ENCODE peak calls at places on chromosomes 1 and 21, in eight cellular contexts. One of them, this sample, is unnamed.

GRCh38 chr21:41138711-41139110 is 29.2 kb upstream of the BACE2 start:
- DNase-seq in neural progenitor cell: no peak
- DNase-seq in stimulated activated CD4-positive, alpha-beta T cell treated with anti-CD3 and anti-CD28 coated beads, Interleukin-1b, Interleukin-23, amount 100 ng/mL, for 1 hour: no peak
- DNase-seq in AG09309: no peak
- DNase-seq in epithelial cell of proximal tubule: no peak
- DNase-seq in stomach: no peak
- DNase-seq in substantia nigra: no peak
- DNase-seq in activated CD8-positive, alpha-beta memory T cell treated with anti-CD3 and anti-CD28 coated beads for 4 hours: no peak
- DNase-seq in this sample: no peak

GRCh38 chr1:64199154-64199553 is 4.3 kb upstream of the UBE2U start:
- DNase-seq in neural progenitor cell: no peak
- DNase-seq in stimulated activated CD4-positive, alpha-beta T cell treated with anti-CD3 and anti-CD28 coated beads, Interleukin-1b, Interleukin-23, amount 100 ng/mL, for 1 hour: no peak
- DNase-seq in AG09309: no peak
- DNase-seq in epithelial cell of proximal tubule: no peak
- DNase-seq in stomach: no peak
- DNase-seq in substantia nigra: no peak
- DNase-seq in activated CD8-positive, alpha-beta memory T cell treated with anti-CD3 and anti-CD28 coated beads for 4 hours: no peak
- DNase-seq in this sample: no peak

GRCh38 chr1:208524920-208525319 is 280.7 kb upstream of the PLXNA2 start:
- DNase-seq in neural progenitor cell: no peak
- DNase-seq in stimulated activated CD4-positive, alpha-beta T cell treated with anti-CD3 and anti-CD28 coated beads, Interleukin-1b, Interleukin-23, amount 100 ng/mL, for 1 hour: no peak
- DNase-seq in AG09309: no peak
- DNase-seq in epithelial cell of proximal tubule: no peak
- DNase-seq in stomach: no peak
- DNase-seq in substantia nigra: no peak
- DNase-seq in activated CD8-positive, alpha-beta memory T cell treated with anti-CD3 and anti-CD28 coated beads for 4 hours: no peak
- DNase-seq in this sample: no peak

GRCh38 chr1:204262506-204263239 is 48.9 kb upstream of the GOLT1A start:
- DNase-seq in neural progenitor cell: no peak
- DNase-seq in stimulated activated CD4-positive, alpha-beta T cell treated with anti-CD3 and anti-CD28 coated beads, Interleukin-1b, Interleukin-23, amount 100 ng/mL, for 1 hour: no peak
- DNase-seq in AG09309: no peak
- DNase-seq in epithelial cell of proximal tubule: no peak
- DNase-seq in stomach: no peak
- DNase-seq in substantia nigra: no peak
- DNase-seq in activated CD8-positive, alpha-beta memory T cell treated with anti-CD3 and anti-CD28 coated beads for 4 hours: no peak
- DNase-seq in this sample: no peak

GRCh38 chr1:33626801-33627200 is 154.4 kb downstream of the ZSCAN20 start:
- DNase-seq in neural progenitor cell: no peak
- DNase-seq in stimulated activated CD4-positive, alpha-beta T cell treated with anti-CD3 and anti-CD28 coated beads, Interleukin-1b, Interleukin-23, amount 100 ng/mL, for 1 hour: no peak
- DNase-seq in AG09309: no peak
- DNase-seq in epithelial cell of proximal tubule: no peak
- DNase-seq in stomach: no peak
- DNase-seq in substantia nigra: no peak
- DNase-seq in activated CD8-positive, alpha-beta memory T cell treated with anti-CD3 and anti-CD28 coated beads for 4 hours: no peak
- DNase-seq in this sample: no peak

GRCh38 chr1:205477759-205478247 is 22.0 kb upstream of the BLACAT1 start:
- DNase-seq in neural progenitor cell: no peak
- DNase-seq in stimulated activated CD4-positive, alpha-beta T cell treated with anti-CD3 and anti-CD28 coated beads, Interleukin-1b, Interleukin-23, amount 100 ng/mL, for 1 hour: no peak
- DNase-seq in AG09309: peak
- DNase-seq in epithelial cell of proximal tubule: peak
- DNase-seq in stomach: peak
- DNase-seq in substantia nigra: no peak
- DNase-seq in activated CD8-positive, alpha-beta memory T cell treated with anti-CD3 and anti-CD28 coated beads for 4 hours: no peak
- DNase-seq in this sample: peak

GRCh38 chr1:84758968-84759491 is 68.8 kb upstream of the SSX2IP start:
- DNase-seq in neural progenitor cell: no peak
- DNase-seq in stimulated activated CD4-positive, alpha-beta T cell treated with anti-CD3 and anti-CD28 coated beads, Interleukin-1b, Interleukin-23, amount 100 ng/mL, for 1 hour: no peak
- DNase-seq in AG09309: no peak
- DNase-seq in epithelial cell of proximal tubule: no peak
- DNase-seq in stomach: no peak
- DNase-seq in substantia nigra: no peak
- DNase-seq in activated CD8-positive, alpha-beta memory T cell treated with anti-CD3 and anti-CD28 coated beads for 4 hours: no peak
- DNase-seq in this sample: peak

GRCh38 chr1:89836997-89837909 is 16.4 kb downstream of the LRRC8D start:
- DNase-seq in neural progenitor cell: no peak
- DNase-seq in stimulated activated CD4-positive, alpha-beta T cell treated with anti-CD3 and anti-CD28 coated beads, Interleukin-1b, Interleukin-23, amount 100 ng/mL, for 1 hour: no peak
- DNase-seq in AG09309: no peak
- DNase-seq in epithelial cell of proximal tubule: no peak
- DNase-seq in stomach: no peak
- DNase-seq in substantia nigra: no peak
- DNase-seq in activated CD8-positive, alpha-beta memory T cell treated with anti-CD3 and anti-CD28 coated beads for 4 hours: no peak
- DNase-seq in this sample: no peak

GRCh38 chr1:200975458-200975857 is 48.1 kb downstream of the KIF21B start:
- DNase-seq in neural progenitor cell: no peak
- DNase-seq in stimulated activated CD4-positive, alpha-beta T cell treated with anti-CD3 and anti-CD28 coated beads, Interleukin-1b, Interleukin-23, amount 100 ng/mL, for 1 hour: no peak
- DNase-seq in AG09309: no peak
- DNase-seq in epithelial cell of proximal tubule: no peak
- DNase-seq in stomach: no peak
- DNase-seq in substantia nigra: no peak
- DNase-seq in activated CD8-positive, alpha-beta memory T cell treated with anti-CD3 and anti-CD28 coated beads for 4 hours: no peak
- DNase-seq in this sample: no peak

GRCh38 chr1:181013144-181013543 is 9.5 kb downstream of the STX6 start:
- DNase-seq in neural progenitor cell: no peak
- DNase-seq in stimulated activated CD4-positive, alpha-beta T cell treated with anti-CD3 and anti-CD28 coated beads, Interleukin-1b, Interleukin-23, amount 100 ng/mL, for 1 hour: no peak
- DNase-seq in AG09309: no peak
- DNase-seq in epithelial cell of proximal tubule: no peak
- DNase-seq in stomach: no peak
- DNase-seq in substantia nigra: no peak
- DNase-seq in activated CD8-positive, alpha-beta memory T cell treated with anti-CD3 and anti-CD28 coated beads for 4 hours: no peak
- DNase-seq in this sample: no peak

This sample was measured in cerebellar nuclear complex.